ENCODE peak calls at places on chromosome 20, in five cellular contexts. Y is endodermal cell; L is naive thymus-derived CD4-positive, alpha-beta T cell; O is GM23248; C is psoas muscle. D is an unnamed sample.

GRCh38 chr20:50305636-50306477 is 115.2 kb downstream of the CEBPB start:
- DNase-seq in O (peak), C (peak), L (no peak), Y (peak), D (no peak)

GRCh38 chr20:39190666-39191570 is 228.8 kb downstream of the DHX35 start:
- DNase-seq in O (peak), L (no peak), Y (no peak), C (no peak), D (no peak)

GRCh38 chr20:51331466-51331865 is 211.1 kb downstream of the NFATC2 start:
- DNase-seq in O (no peak), Y (no peak), C (peak), L (no peak), D (no peak)

GRCh38 chr20:23118766-23119165 is 32.6 kb upstream of the CD93 start:
- DNase-seq in O (no peak), L (no peak), Y (no peak), C (no peak), D (no peak)

GRCh38 chr20:59725476-59726119 is 121.3 kb downstream of the PHACTR3 start:
- DNase-seq in C (no peak), L (no peak), Y (peak), O (no peak), D (no peak)

GRCh38 chr20:17786221-17786718 is 86.5 kb downstream of the BANF2 start:
- DNase-seq in O (peak), Y (no peak), C (peak), L (no peak), D (no peak)

GRCh38 chr20:58402827-58403226 is 13.8 kb downstream of the VAPB start:
- DNase-seq in L (no peak), O (no peak), C (no peak), Y (no peak), D (no peak)

GRCh38 chr20:58647162-58647813 is 3.8 kb upstream of the STX16 start:
- DNase-seq in Y (peak), L (no peak), O (no peak), C (no peak), D (no peak)

GRCh38 chr20:47181056-47181862 is 175.2 kb downstream of the ZMYND8 start:
- DNase-seq in O (peak), L (no peak), Y (peak), C (no peak), D (no peak)

GRCh38 chr20:55961351-55962320 is 43.7 kb downstream of the CBLN4 start:
- DNase-seq in C (no peak), O (no peak), Y (no peak), L (no peak), D (no peak)

GRCh38 chr20:51647674-51648570 is 105.4 kb upstream of the NFATC2 start:
- DNase-seq in O (no peak), L (no peak), Y (peak), C (no peak), D (no peak)

GRCh38 chr20:11520596-11520995 is 397.1 kb upstream of the BTBD3 start:
- DNase-seq in O (no peak), Y (no peak), C (no peak), L (no peak), D (no peak)

GRCh38 chr20:13130707-13131103 is 90.4 kb upstream of the ISM1 start:
- DNase-seq in Y (no peak), C (no peak), O (no peak), L (no peak), D (no peak)

GRCh38 chr20:19867074-19867473 is 109.0 kb downstream of the RIN2 start:
- DNase-seq in Y (no peak), L (no peak), O (peak), C (no peak), D (no peak)

GRCh38 chr20:53712212-53712977 is 118.8 kb upstream of the ZNF217 start:
- DNase-seq in Y (peak), O (no peak), L (no peak), C (no peak), D (no peak)

GRCh38 chr20:47502801-47503239 is 1.1 kb downstream of the NCOA3 start:
- DNase-seq in L (peak), Y (no peak), C (no peak), O (peak), D (no peak)

GRCh38 chr20:8877294-8877693 is 191.6 kb upstream of the PLCB4 start:
- DNase-seq in Y (no peak), O (no peak), C (no peak), L (no peak), D (no peak)

GRCh38 chr20:63794614-63795013 is 36.5 kb downstream of the ZBTB46 start:
- DNase-seq in Y (no peak), C (no peak), O (no peak), L (no peak), D (no peak)

GRCh38 chr20:50710492-50711063 is 19.2 kb upstream of the RIPOR3 start:
- DNase-seq in L (no peak), C (no peak), Y (no peak), O (peak), D (no peak)

GRCh38 chr20:4989570-4989969 is 11.7 kb downstream of the SLC23A2 start:
- DNase-seq in C (no peak), Y (no peak), L (no peak), O (no peak), D (no peak)

GRCh38 chr20:19811231-19811630 is 53.2 kb downstream of the RIN2 start:
- DNase-seq in Y (no peak), O (no peak), C (no peak), L (no peak), D (no peak)

GRCh38 chr20:53081916-53082863 is 110.0 kb downstream of the TSHZ2 start:
- DNase-seq in L (no peak), O (no peak), Y (no peak), C (no peak), D (no peak)

GRCh38 chr20:14612389-14612788 is 275.0 kb upstream of the FLRT3 start:
- DNase-seq in Y (no peak), L (no peak), O (peak), C (no peak), D (no peak)

GRCh38 chr20:57493091-57493615 is 31.8 kb downstream of the CTCFL start:
- DNase-seq in C (no peak), Y (peak), O (no peak), L (no peak), D (no peak)

GRCh38 chr20:688809-689208 is 13.2 kb upstream of the SCRT2 start:
- DNase-seq in O (peak), C (no peak), L (no peak), Y (peak), D (no peak)

GRCh38 chr20:615494-615893 is 5.4 kb upstream of the TCF15 start:
- DNase-seq in L (no peak), Y (no peak), C (no peak), O (no peak), D (no peak)

GRCh38 chr20:61253640-61254511 is 1.8 kb downstream of the CDH4 start:
- DNase-seq in C (no peak), L (no peak), O (peak), Y (peak), D (no peak)

GRCh38 chr20:17806739-17807441 is 107.1 kb downstream of the BANF2 start:
- DNase-seq in O (peak), C (peak), Y (peak), L (no peak), D (no peak)

GRCh38 chr20:54984104-54984448 is 508.7 kb downstream of the DOK5 start:
- DNase-seq in L (no peak), O (no peak), Y (no peak), C (no peak), D (no peak)

GRCh38 chr20:36036688-36037087 is 68.3 kb downstream of the CNBD2 start:
- DNase-seq in Y (no peak), C (no peak), L (no peak), O (no peak), D (no peak)

GRCh38 chr20:23257106-23257761 is 93.4 kb upstream of the NXT1 start:
- DNase-seq in C (no peak), Y (no peak), L (no peak), O (peak), D (no peak)

GRCh38 chr20:22796465-22797077 is 212.2 kb upstream of the FOXA2 start:
- DNase-seq in Y (no peak), L (no peak), O (peak), C (no peak), D (no peak)

GRCh38 chr20:64064145-64064698 is 1.2 kb downstream of the TCEA2 start:
- DNase-seq in Y (no peak), O (peak), L (no peak), C (no peak), D (no peak)

GRCh38 chr20:52313335-52313963 is 121.9 kb upstream of the ZFP64 start:
- DNase-seq in L (no peak), O (peak), C (no peak), Y (peak), D (peak)

GRCh38 chr20:40279390-40279789 is 409.6 kb downstream of the MAFB start:
- DNase-seq in C (no peak), O (peak), Y (peak), L (no peak), D (peak)

GRCh38 chr20:1875169-1875554 is 20.0 kb upstream of the SIRPA start:
- DNase-seq in C (no peak), O (no peak), L (no peak), Y (no peak), D (no peak)
- H3K27ac ChIP-seq in C (no peak), O (no peak), L (no peak), Y (no peak), D (no peak)

GRCh38 chr20:41609476-41609875 is 8.7 kb downstream of the CHD6 start:
- DNase-seq in L (no peak), O (no peak), C (no peak), Y (no peak), D (no peak)
- H3K27ac ChIP-seq in L (no peak), O (no peak), C (no peak), Y (no peak), D (no peak)

GRCh38 chr20:33651562-33652048 is 10.5 kb upstream of the C20orf144 start:
- DNase-seq in C (no peak), Y (no peak), L (no peak), O (no peak), D (no peak)

GRCh38 chr20:33655164-33655563 is 7.0 kb upstream of the C20orf144 start:
- DNase-seq in L (no peak), C (no peak), O (no peak), Y (no peak), D (no peak)

GRCh38 chr20:33653900-33654596 is 8.1 kb upstream of the C20orf144 start:
- DNase-seq in O (no peak), Y (peak), L (no peak), C (no peak), D (no peak)

GRCh38 chr20:33654680-33655161 is 7.4 kb upstream of the C20orf144 start:
- DNase-seq in Y (no peak), C (no peak), L (no peak), O (no peak), D (no peak)

DNA sequence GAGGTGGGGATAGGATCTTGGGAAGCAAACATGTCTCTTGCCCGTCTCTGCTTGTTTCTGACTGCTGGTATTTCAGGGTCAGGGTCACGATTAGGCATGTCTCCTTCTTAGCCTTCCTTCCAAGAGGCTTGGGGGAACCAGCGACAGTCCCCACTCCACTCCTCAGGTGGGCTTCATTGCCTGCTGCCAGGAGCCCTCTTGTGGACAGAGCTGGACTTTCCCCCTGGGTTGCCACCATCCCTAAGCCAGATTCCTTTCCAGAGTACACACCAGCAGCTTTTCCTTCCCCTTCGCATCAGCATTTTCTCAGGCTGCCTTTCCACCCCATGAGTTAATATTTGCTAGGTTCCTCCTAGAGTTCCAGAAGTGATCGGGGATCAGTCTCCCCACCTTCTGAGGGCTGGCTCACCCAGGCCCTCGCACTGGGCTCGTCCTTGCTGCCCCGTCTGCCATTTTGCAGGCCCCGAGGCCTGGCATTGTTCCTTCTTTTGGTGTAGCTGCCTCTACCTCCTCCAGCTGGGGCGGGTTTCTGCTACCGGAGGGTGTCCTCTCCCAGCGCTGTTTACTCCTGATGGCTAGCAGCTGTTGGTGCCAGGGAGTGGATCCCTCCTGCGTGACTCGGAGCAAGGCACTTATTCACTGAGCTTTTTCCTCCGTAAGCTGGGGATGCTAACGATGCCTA is 8.8 kb upstream of the C20orf144 start:
- DNase-seq in L (no peak), Y (peak), O (peak), C (no peak), D (peak)
- H3K27ac ChIP-seq in L (no peak), Y (no peak), O (no peak), C (no peak), D (no peak)

GRCh38 chr20:21166801-21167200 is 40.9 kb downstream of the KIZ start:
- DNase-seq in C (no peak), O (no peak), L (no peak), Y (no peak), D (no peak)
- H3K27ac ChIP-seq in C (no peak), O (no peak), L (no peak), Y (no peak), D (no peak)

DNA sequence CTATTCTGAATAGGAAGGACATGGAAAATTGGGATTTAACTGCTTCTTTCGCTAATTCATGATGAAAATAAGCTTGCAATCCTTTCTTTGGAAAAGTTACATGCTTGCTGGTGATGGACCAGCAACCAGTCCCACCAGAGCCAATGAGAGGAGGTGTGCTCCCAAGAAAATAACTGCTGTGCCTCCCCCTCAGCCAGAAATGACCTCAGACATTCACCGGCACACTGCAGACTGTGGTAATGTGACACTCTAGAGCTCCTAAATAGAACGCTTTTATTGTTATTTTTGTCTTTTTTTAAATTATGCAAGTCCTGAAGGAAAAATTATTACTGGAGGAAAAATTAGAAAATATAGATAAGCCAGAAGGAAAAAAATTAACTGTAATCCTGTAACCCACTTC is 2.6 kb downstream of the PYGB start:
- DNase-seq in O (peak), L (no peak), C (no peak), Y (peak), D (no peak)
- H3K27ac ChIP-seq in O (no peak), L (peak), C (no peak), Y (no peak), D (no peak)

DNA sequence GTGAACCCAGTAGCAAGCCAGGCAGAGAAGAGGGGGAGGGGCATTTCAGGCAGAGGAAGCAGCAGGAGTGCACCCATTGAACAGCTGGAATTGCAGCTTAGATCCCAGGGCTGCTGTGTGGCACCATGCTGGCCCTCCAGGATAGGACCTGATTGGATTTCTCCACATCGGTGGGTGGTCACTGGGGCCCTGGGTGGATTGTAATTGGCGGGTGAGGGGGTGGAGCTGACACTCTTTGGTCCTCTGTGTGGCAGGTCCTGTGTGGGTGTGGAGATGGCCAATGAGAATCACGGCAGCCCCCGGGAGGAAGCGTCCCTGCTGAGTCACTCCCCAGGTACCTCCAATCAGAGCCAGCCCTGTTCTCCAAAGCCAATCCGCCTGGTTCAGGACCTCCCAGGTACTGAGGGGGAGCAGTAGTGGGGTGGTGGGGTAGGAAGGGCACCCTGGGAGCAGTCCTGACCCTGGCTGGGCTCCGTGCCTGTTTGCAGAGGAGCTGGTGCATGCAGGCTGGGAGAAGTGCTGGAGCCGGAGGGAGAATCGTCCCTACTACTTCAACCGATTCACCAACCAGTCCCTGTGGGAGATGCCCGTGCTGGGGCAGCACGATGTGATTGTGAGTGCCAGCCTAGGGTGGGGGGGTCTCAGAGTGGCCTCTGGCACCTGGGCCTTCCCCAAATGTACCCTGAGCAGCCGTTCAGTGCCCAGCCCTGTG is 4.4 kb downstream of the PCIF1 start:
- DNase-seq in L (no peak), O (no peak), C (no peak), Y (peak), D (no peak)
- H3K27ac ChIP-seq in L (peak), O (no peak), C (no peak), Y (no peak), D (no peak)

D was measured in substantia nigra.